ENCODE peak calls at places on chromosomes 11 and 22, in nine cellular contexts. S is HL-60; Z is sciatic nerve; I is neural crest cell; P is stromal cell of bone marrow; G is CD4-positive, alpha-beta memory T cell; J is activated gamma-delta T cell; D is naive B cell; B is stimulated activated CD8-positive, alpha-beta memory T cell treated with anti-CD3 and anti-CD28 coated beads, Interleukin-7, amount 100 ng/mL, for 1 hour. C is an unnamed sample.

GRCh38 chr11:120184371-120184945 is 26.4 kb upstream of the OAF start:
- DNase-seq in Z (peak; percentile 80), I (no peak), D (no peak), B (no peak), S (no peak), G (no peak), P (no peak), J (no peak), C (peak; percentile 52)

GRCh38 chr22:36551096-36551495 is 22.1 kb upstream of the EIF3D start:
- DNase-seq in S (no peak), G (no peak), B (no peak), Z (no peak), D (no peak), P (no peak), J (no peak), I (no peak), C (no peak)

GRCh38 chr22:19615867-19616581 is 91.8 kb upstream of the CLDN5 start:
- DNase-seq in G (no peak), Z (no peak), S (no peak), D (no peak), B (no peak), P (no peak), J (no peak), I (no peak), C (no peak)

GRCh38 chr11:57251491-57252104 is 14.5 kb upstream of the APLNR start:
- DNase-seq in G (no peak), Z (no peak), I (no peak), P (peak; percentile 28), B (no peak), S (no peak), J (no peak), D (no peak), C (peak; percentile 55)

GRCh38 chr11:46290598-46291309 is 13.3 kb downstream of the CREB3L1 start:
- DNase-seq in I (no peak), J (no peak), P (peak; percentile 79), S (no peak), D (no peak), Z (peak; percentile 93), B (no peak), G (no peak), C (peak; percentile 97)

GRCh38 chr22:36858966-36859365 is 1.8 kb upstream of the NCF4 start:
- DNase-seq in J (no peak), B (no peak), Z (no peak), G (no peak), D (no peak), P (no peak), I (no peak), S (peak; percentile 24), C (no peak)

GRCh38 chr11:67745181-67745726 is 70.8 kb upstream of the ALDH3B2 start:
- DNase-seq in S (no peak), G (no peak), I (no peak), Z (no peak), B (no peak), P (no peak), J (no peak), D (no peak), C (no peak)

GRCh38 chr11:34405079-34405858 is 33.5 kb upstream of the CAT start:
- DNase-seq in S (peak; percentile 48), I (no peak), B (no peak), P (peak; percentile 49), J (no peak), Z (no peak), D (no peak), G (no peak), C (peak; percentile 91)

GRCh38 chr22:43858156-43858895 is 4.0 kb downstream of the SULT4A1 start:
- DNase-seq in D (no peak), I (no peak), B (no peak), P (no peak), J (no peak), S (no peak), Z (peak; percentile 25), G (no peak), C (no peak)

GRCh38 chr11:122093731-122094130 is 22.3 kb downstream of the BLID start:
- DNase-seq in Z (no peak), S (no peak), D (no peak), G (no peak), B (no peak), P (peak; percentile 67), I (no peak), J (no peak), C (peak; percentile 86)

GRCh38 chr11:71286701-71287643 is 34.6 kb upstream of the SHANK2 start:
- DNase-seq in Z (no peak), P (peak; percentile 87), I (no peak), J (no peak), D (no peak), S (no peak), G (no peak), B (no peak), C (peak; percentile 98)

GRCh38 chr11:121514998-121515671 is 62.4 kb upstream of the SORL1-AS1 start:
- DNase-seq in S (no peak), Z (no peak), B (no peak), D (no peak), I (no peak), J (no peak), G (no peak), P (no peak), C (no peak)

GRCh38 chr11:34570584-34570983 is 50.3 kb upstream of the EHF start:
- DNase-seq in G (no peak), D (no peak), I (no peak), J (no peak), P (peak; percentile 59), B (no peak), S (no peak), Z (no peak), C (no peak)

GRCh38 chr11:898160-898517 is 12.5 kb downstream of the CHID1 start:
- DNase-seq in B (no peak), G (no peak), P (no peak), D (no peak), I (no peak), Z (no peak), S (peak; percentile 18), J (no peak), C (peak; percentile 36)

GRCh38 chr11:127919206-127920000 is 668.0 kb downstream of the ETS1 start:
- DNase-seq in J (no peak), S (no peak), P (peak; percentile 93), B (no peak), G (no peak), D (no peak), I (no peak), Z (no peak), C (peak; percentile 91)

GRCh38 chr11:77039491-77040400 is 5.5 kb downstream of the B3GNT6 start:
- DNase-seq in S (peak; percentile 38), I (peak; percentile 57), Z (peak; percentile 65), B (no peak), P (no peak), J (no peak), G (peak; percentile 5), D (no peak), C (peak; percentile 65)

GRCh38 chr11:8814923-8815240 is 96.1 kb upstream of the AKIP1 start:
- DNase-seq in J (no peak), I (no peak), S (no peak), G (no peak), D (no peak), P (no peak), B (no peak), Z (no peak), C (peak; percentile 39)

GRCh38 chr22:26805131-26805530 is 147.7 kb downstream of the MIAT start:
- DNase-seq in B (no peak), S (no peak), D (no peak), J (no peak), I (no peak), P (no peak), Z (no peak), G (no peak), C (peak; percentile 25)

GRCh38 chr22:22951035-22951434 is 63.4 kb downstream of the IGLL5 start:
- DNase-seq in B (no peak), Z (no peak), S (no peak), P (no peak), I (no peak), D (no peak), G (no peak), J (no peak), C (no peak)

GRCh38 chr22:48676266-48677167 is 1151.2 kb downstream of the BRD1 start:
- DNase-seq in P (no peak), D (no peak), Z (no peak), B (no peak), G (no peak), S (no peak), I (no peak), J (no peak), C (no peak)

GRCh38 chr11:30879322-30880020 is 293.3 kb upstream of the MPPED2 start:
- DNase-seq in J (no peak), P (no peak), G (no peak), Z (no peak), B (no peak), I (no peak), D (no peak), S (no peak), C (no peak)

GRCh38 chr11:11464555-11464954 is 111.5 kb upstream of the CSNK2A3 start:
- DNase-seq in Z (no peak), P (no peak), J (no peak), I (no peak), G (no peak), D (no peak), S (no peak), B (no peak), C (peak; percentile 46)

GRCh38 chr11:75199412-75199955 is 41.1 kb upstream of the TPBGL start:
- DNase-seq in S (no peak), Z (no peak), B (no peak), J (no peak), P (no peak), I (no peak), D (no peak), G (no peak), C (no peak)

GRCh38 chr22:40922484-40923303 is 28.5 kb upstream of the RBX1 start:
- DNase-seq in Z (no peak), P (peak; percentile 51), I (peak; percentile 15), D (peak; percentile 63), G (peak; percentile 65), S (peak; percentile 53), J (no peak), B (no peak), C (peak; percentile 74)

GRCh38 chr22:43057641-43058040 is 31.6 kb downstream of the TTLL1 start:
- DNase-seq in B (no peak), S (no peak), I (no peak), J (no peak), G (no peak), Z (no peak), P (no peak), D (no peak), C (no peak)

GRCh38 chr11:47917643-47918369 is 62.6 kb upstream of the PTPRJ start:
- DNase-seq in G (no peak), I (no peak), J (no peak), P (peak; percentile 28), D (peak; percentile 91), S (peak; percentile 94), Z (peak; percentile 72), B (no peak), C (peak; percentile 84)

GRCh38 chr22:48761546-48761945 is 1066.1 kb downstream of the BRD1 start:
- DNase-seq in G (no peak), P (no peak), D (no peak), J (no peak), Z (peak; percentile 28), B (no peak), S (no peak), I (no peak), C (no peak)